ENCODE peak calls at places on chromosomes 4 and X, in seven cellular contexts. P is NCI-H748 treated with DMSO at 0.1 percent for 48 hours, A is neural crest cell, I is NCI-H1092, U is retinal pigment epithelial cell, S is choroid plexus epithelial cell, E is stromal cell of bone marrow. K is an unnamed sample.

GRCh38 chr4:184958839-184959238 is 59.5 kb upstream of the HELT start:
- DNase-seq in P (no peak), A (no peak), I (no peak), U (no peak), S (no peak), E (no peak), K (no peak)

GRCh38 chr4:105162123-105162796 is 15.6 kb downstream of the TET2 start:
- DNase-seq in P (no peak), A (no peak), I (no peak), U (no peak), S (no peak), E (no peak), K (no peak)

GRCh38 chrX:150581093-150581775 is 12.8 kb downstream of the MTM1 start:
- DNase-seq in P (no peak), A (no peak), I (no peak), U (no peak), S (peak; percentile 80), E (peak; percentile 38), K (peak; percentile 86)

GRCh38 chr4:81639248-81639647 is 167.5 kb upstream of the RASGEF1B start:
- DNase-seq in P (no peak), A (no peak), I (no peak), U (no peak), S (no peak), E (no peak), K (no peak)

GRCh38 chrX:1300449-1300848 is 31.8 kb downstream of the CSF2RA start:
- DNase-seq in P (no peak), A (no peak), I (no peak), U (no peak), S (no peak), E (no peak), K (no peak)

GRCh38 chrX:27446423-27446822 is 16.7 kb downstream of the PPP4R3C start:
- DNase-seq in P (no peak), A (no peak), I (no peak), U (no peak), S (no peak), E (no peak), K (no peak)

GRCh38 chr4:108168672-108169562 is at the start of gene LEF1:
- DNase-seq in P (peak; percentile 26), A (peak; percentile 59), I (peak; percentile 34), U (no peak), S (peak; percentile 47), E (no peak), K (peak; percentile 26)

GRCh38 chr4:82599336-82599735 is 37.5 kb upstream of the TMEM150C start:
- DNase-seq in P (no peak), A (no peak), I (peak; percentile 58), U (no peak), S (no peak), E (no peak), K (no peak)

GRCh38 chr4:150828159-150828558 is 186.9 kb downstream of the LRBA start:
- DNase-seq in P (no peak), A (no peak), I (no peak), U (no peak), S (no peak), E (no peak), K (no peak)

GRCh38 chr4:137610960-137611359 is 78.7 kb upstream of the PCDH18 start:
- DNase-seq in P (no peak), A (peak; percentile 41), I (no peak), U (no peak), S (peak; percentile 61), E (no peak), K (peak; percentile 34)

GRCh38 chrX:37922926-37923325 is 75.6 kb upstream of the DYNLT3 start:
- DNase-seq in P (no peak), A (no peak), I (no peak), U (no peak), S (peak; percentile 11), E (no peak), K (no peak)

GRCh38 chr4:104420766-104421165 is 73.9 kb downstream of the CXXC4 start:
- DNase-seq in P (no peak), A (no peak), I (no peak), U (no peak), S (no peak), E (no peak), K (no peak)

GRCh38 chr4:51843309-51844156 is 580 bp downstream of the DCUN1D4 start:
- DNase-seq in P (no peak), A (peak; percentile 52), I (peak; percentile 35), U (no peak), S (peak; percentile 70), E (no peak), K (peak; percentile 65)

GRCh38 chr4:145681956-145682355 is 2.0 kb downstream of the C4orf51 start:
- DNase-seq in P (no peak), A (no peak), I (no peak), U (no peak), S (peak; percentile 9), E (peak; percentile 1), K (peak; percentile 2)

GRCh38 chr4:74608151-74608949 is 163.4 kb downstream of the AREG start:
- DNase-seq in P (no peak), A (no peak), I (no peak), U (no peak), S (peak; percentile 52), E (no peak), K (peak; percentile 7)

GRCh38 chrX:130637591-130637990 is 235.8 kb downstream of the RBMX2 start:
- DNase-seq in P (no peak), A (no peak), I (no peak), U (no peak), S (peak; percentile 77), E (peak; percentile 5), K (peak; percentile 65)

GRCh38 chr4:126071346-126072333 is 756.9 kb downstream of the FAT4 start:
- DNase-seq in P (no peak), A (no peak), I (peak; percentile 94), U (peak; percentile 41), S (peak; percentile 87), E (peak; percentile 58), K (peak; percentile 53)

GRCh38 chr4:167428172-167428571 is 193.9 kb upstream of the SPOCK3 start:
- DNase-seq in P (no peak), A (no peak), I (no peak), U (peak; percentile 41), S (no peak), E (no peak), K (no peak)

GRCh38 chr4:102564399-102564921 is 63.3 kb downstream of the NFKB1 start:
- DNase-seq in P (no peak), A (no peak), I (no peak), U (no peak), S (peak; percentile 71), E (peak; percentile 69), K (peak; percentile 54)

GRCh38 chrX:145190801-145191389 is 56.4 kb upstream of the SPANXN1 start:
- DNase-seq in P (no peak), A (no peak), I (peak; percentile 13), U (no peak), S (peak; percentile 4), E (no peak), K (no peak)

GRCh38 chr4:189374176-189374575 is 566.5 kb upstream of the FRG1 start:
- DNase-seq in P (no peak), A (no peak), I (no peak), U (no peak), S (no peak), E (no peak), K (no peak)

GRCh38 chr4:8383451-8384160 is 56.9 kb downstream of the ACOX3 start:
- DNase-seq in P (no peak), A (no peak), I (no peak), U (no peak), S (peak; percentile 88), E (peak; percentile 18), K (peak; percentile 39)

GRCh38 chrX:131746491-131746968 is 202.7 kb downstream of the OR13H1 start:
- DNase-seq in P (peak; percentile 81), A (no peak), I (peak; percentile 81), U (no peak), S (no peak), E (peak; percentile 45), K (no peak)

GRCh38 chr4:88522702-88523324 is 763 bp downstream of the PYURF start:
- DNase-seq in P (no peak), A (peak; percentile 14), I (no peak), U (no peak), S (peak; percentile 36), E (no peak), K (peak; percentile 51)

GRCh38 chrX:153727108-153727931 is 2.7 kb downstream of the ABCD1 start:
- DNase-seq in P (no peak), A (no peak), I (peak; percentile 70), U (no peak), S (peak; percentile 9), E (no peak), K (peak; percentile 28)

GRCh38 chr4:121277194-121278105 is 103.4 kb downstream of the QRFPR start:
- DNase-seq in P (no peak), A (no peak), I (no peak), U (no peak), S (no peak), E (no peak), K (peak; percentile 4)

K was measured in EH.